ENCODE peak calls at places on chromosomes 5 and 9, in seven cellular contexts. G, V, Q, Y, E, D and L are unnamed samples.

GRCh38 chr9:133979124-133979920 is 12.8 kb downstream of the VAV2 start:
- DNase-seq in Y (no peak), G (peak; percentile 45), V (no peak), E (peak; percentile 71), Q (peak; percentile 86), D (peak; percentile 27), L (peak; percentile 31)

GRCh38 chr5:117218789-117219188 is 644.2 kb upstream of the SEMA6A start:
- DNase-seq in G (no peak), V (no peak), E (no peak), D (no peak), Y (peak; percentile 11), Q (no peak), L (no peak)

GRCh38 chr5:142861011-142861410 is 90.8 kb downstream of the ARHGAP26 start:
- DNase-seq in Y (no peak), V (no peak), E (no peak), D (no peak), Q (no peak), G (no peak), L (no peak)

GRCh38 chr5:124906339-124907097 is 160.1 kb upstream of the ZNF608 start:
- DNase-seq in V (peak; percentile 86), Q (peak; percentile 42), D (peak; percentile 94), Y (peak; percentile 27), E (peak; percentile 53), G (peak; percentile 93), L (peak; percentile 81)

GRCh38 chr5:9519537-9519936 is 26.3 kb downstream of the SEMA5A start:
- DNase-seq in Y (no peak), Q (no peak), D (peak; percentile 93), E (no peak), G (peak; percentile 87), V (peak; percentile 73), L (peak; percentile 94)

GRCh38 chr5:528625-529511 is 4.6 kb upstream of the SLC9A3 start:
- DNase-seq in G (no peak), V (no peak), D (no peak), Y (no peak), Q (no peak), E (no peak), L (no peak)

GRCh38 chr9:134293576-134294227 is 32.6 kb upstream of the RXRA start:
- DNase-seq in Q (no peak), V (peak; percentile 8), G (peak; percentile 11), Y (no peak), D (peak; percentile 62), E (no peak), L (peak; percentile 32)

GRCh38 chr5:125450803-125451202 is 704.4 kb upstream of the ZNF608 start:
- DNase-seq in G (peak; percentile 92), V (peak; percentile 71), E (no peak), Q (no peak), Y (no peak), D (peak; percentile 63), L (no peak)

GRCh38 chr9:135524130-135524861 is 3.1 kb downstream of the LCN1 start:
- DNase-seq in Q (no peak), V (no peak), G (no peak), E (no peak), Y (peak; percentile 7), D (no peak), L (peak; percentile 49)

GRCh38 chr9:70435948-70436347 is 21.5 kb upstream of the KLF9 start:
- DNase-seq in Y (peak; percentile 54), E (no peak), V (peak; percentile 81), G (peak; percentile 90), D (peak; percentile 91), Q (no peak), L (no peak)

GRCh38 chr5:87076931-87077330 is 190.8 kb upstream of the RASA1 start:
- DNase-seq in G (peak; percentile 44), V (peak; percentile 51), Y (peak; percentile 87), E (no peak), Q (no peak), D (no peak), L (no peak)

GRCh38 chr9:108743426-108743825 is 112.4 kb downstream of the ACTL7B start:
- DNase-seq in Q (no peak), G (no peak), V (no peak), E (no peak), D (no peak), Y (no peak), L (no peak)

GRCh38 chr9:119283118-119283794 is 86.0 kb downstream of the BRINP1 start:
- DNase-seq in E (peak; percentile 31), V (peak; percentile 45), G (no peak), Y (no peak), Q (no peak), D (no peak), L (peak; percentile 13)

GRCh38 chr9:116279230-116279629 is 125.6 kb downstream of the PAPPA start:
- DNase-seq in Y (no peak), G (no peak), Q (no peak), E (peak; percentile 95), V (no peak), D (no peak), L (peak; percentile 37)

GRCh38 chr5:102782245-102782872 is 27.3 kb downstream of the PAM start:
- DNase-seq in V (no peak), G (no peak), Q (no peak), Y (no peak), E (no peak), D (no peak), L (no peak)

GRCh38 chr9:33025572-33026347 is 687 bp downstream of the DNAJA1 start:
- DNase-seq in V (peak; percentile 27), D (peak; percentile 41), Q (peak; percentile 76), E (peak; percentile 87), Y (peak; percentile 46), G (peak; percentile 49), L (peak; percentile 78)

GRCh38 chr5:178651046-178651810 is 24.4 kb upstream of the CLK4 start:
- DNase-seq in Y (peak; percentile 94), E (no peak), V (peak; percentile 95), D (peak; percentile 20), G (peak; percentile 11), Q (no peak), L (peak; percentile 62)

GRCh38 chr9:12091865-12092527 is 601.2 kb upstream of the TYRP1 start:
- DNase-seq in Q (no peak), E (peak; percentile 1), Y (no peak), V (no peak), G (no peak), D (no peak), L (no peak)

GRCh38 chr5:150155258-150156032 is at the start of gene PDGFRB:
- DNase-seq in G (peak; percentile 94), Q (no peak), Y (no peak), V (peak; percentile 91), E (peak; percentile 82), D (peak; percentile 97), L (peak; percentile 97)

GRCh38 chr9:137303031-137303892 is 1.2 kb upstream of the NRARP start:
- DNase-seq in E (peak; percentile 70), V (no peak), Q (no peak), G (no peak), Y (no peak), D (no peak), L (no peak)

GRCh38 chr9:137305788-137306545 is 3.9 kb upstream of the NRARP start:
- DNase-seq in Y (no peak), Q (no peak), D (no peak), E (peak; percentile 15), V (no peak), G (no peak), L (no peak)

GRCh38 chr9:137305060-137305787 is 3.2 kb upstream of the NRARP start:
- DNase-seq in G (peak; percentile 31), D (no peak), Q (peak; percentile 51), Y (no peak), V (peak; percentile 52), E (peak; percentile 90), L (peak; percentile 59)

GRCh38 chr9:137303893-137304382 is 1.9 kb upstream of the NRARP start:
- DNase-seq in Y (no peak), Q (no peak), D (no peak), G (no peak), E (peak; percentile 25), V (no peak), L (no peak)

DNA sequence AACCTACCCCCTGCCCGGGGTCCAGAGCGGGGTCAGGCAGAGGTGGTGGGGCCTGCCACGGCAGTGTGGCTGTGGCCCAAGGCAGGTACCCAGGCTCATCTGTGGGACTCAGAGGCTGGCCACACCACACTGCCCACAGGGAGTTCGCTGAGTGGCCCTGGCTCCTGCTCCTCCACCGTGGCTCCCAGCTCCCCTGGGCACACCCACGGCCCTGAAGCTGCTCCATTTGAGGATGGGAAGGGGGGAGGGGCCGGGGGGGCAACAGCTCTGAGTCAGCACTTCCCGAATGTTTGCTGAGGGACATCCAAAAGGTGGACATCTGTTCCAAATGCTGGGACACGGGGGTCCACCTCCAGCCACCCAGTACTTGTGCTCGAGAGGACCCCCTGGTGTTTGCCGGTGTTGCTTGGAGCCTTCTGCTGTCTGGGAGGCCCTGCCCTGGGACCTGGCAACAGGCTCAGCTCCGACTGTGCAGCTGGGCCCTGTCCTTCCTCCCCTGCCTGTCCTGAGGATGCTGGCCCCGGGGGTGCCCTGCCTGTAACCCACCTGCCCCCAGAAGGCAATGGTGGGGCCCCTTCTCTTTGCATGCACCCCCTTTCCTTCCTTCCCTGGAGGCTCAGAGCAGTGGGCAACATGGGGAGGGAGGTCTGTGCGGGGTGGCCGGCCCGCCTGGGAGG is 2.5 kb upstream of the NRARP start:
- DNase-seq in G (no peak), E (peak; percentile 27), Q (no peak), V (no peak), Y (no peak), D (no peak), L (no peak)
- H3K4me3 ChIP-seq in G (no peak overlapping the region), E (no peak overlapping the region), Q (no peak overlapping the region), V (no peak overlapping the region), Y (no peak overlapping the region), D (no peak overlapping the region), L (no peak overlapping the region)

GRCh38 chr9:128603697-128604096 is 51.3 kb downstream of the SPTAN1 start:
- DNase-seq in D (no peak), Q (no peak), Y (no peak), G (no peak), V (no peak), E (no peak), L (peak; percentile 48)

GRCh38 chr9:128595471-128595870 is 43.1 kb downstream of the SPTAN1 start:
- DNase-seq in Q (no peak), G (no peak), Y (no peak), D (no peak), E (no peak), V (no peak), L (no peak)

GRCh38 chr9:128600111-128600510 is 47.7 kb downstream of the SPTAN1 start:
- DNase-seq in D (no peak), G (no peak), Q (no peak), Y (no peak), E (no peak), V (no peak), L (no peak)
- H3K4me3 ChIP-seq in D (no peak overlapping the region), G (no peak overlapping the region), Q (no peak overlapping the region), Y (no peak overlapping the region), E (no peak overlapping the region), V (no peak overlapping the region), L (no peak overlapping the region)

DNA sequence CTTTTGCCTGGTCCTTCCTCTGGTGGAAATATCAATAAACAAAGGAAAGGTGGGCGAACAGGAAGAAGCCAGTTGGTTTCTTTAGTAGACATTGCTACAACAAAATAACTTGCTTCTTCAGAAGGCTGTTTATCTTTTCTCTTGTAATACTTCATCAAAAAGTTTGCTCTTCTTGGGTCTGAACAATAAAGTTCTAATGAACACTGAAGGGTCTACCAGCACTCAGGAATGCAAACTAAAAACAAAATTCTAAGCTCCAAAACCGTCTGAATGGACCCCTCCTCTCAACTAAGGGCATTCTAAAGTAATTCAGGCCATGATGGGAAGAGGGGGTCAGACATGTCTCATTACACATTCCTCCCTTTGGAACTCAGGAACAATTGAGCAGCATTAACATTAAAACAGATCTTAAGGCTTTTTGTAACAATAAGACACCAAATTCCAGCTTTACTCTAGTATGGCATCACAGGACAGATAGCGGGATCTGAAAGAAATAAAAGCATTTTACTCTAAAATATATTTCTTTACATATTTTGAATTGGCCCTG is 2.3 kb downstream of the TBCA start:
- DNase-seq in Q (no peak), V (no peak), G (no peak), E (peak; percentile 53), Y (no peak), D (no peak), L (no peak)
- H3K4me3 ChIP-seq in Q (peak overlapping the region; percentile 77), V (no peak overlapping the region), G (peak overlapping the region; percentile 90), E (peak overlapping the region; percentile 73), Y (peak overlapping the region; percentile 84), D (no peak overlapping the region), L (peak overlapping the region; percentile 44)

GRCh38 chr9:86585422-86586143 is 231.4 kb upstream of the TUT7 start:
- DNase-seq in Y (no peak), D (peak; percentile 79), E (no peak), G (peak; percentile 46), V (peak; percentile 15), Q (no peak), L (no peak)
- H3K4me3 ChIP-seq in Y (no peak overlapping the region), D (peak overlapping the region; percentile 40), E (no peak overlapping the region), G (peak overlapping the region; percentile 20), V (peak overlapping the region; percentile 23), Q (no peak overlapping the region), L (no peak overlapping the region)